ENCODE peak calls at places on chromosomes 2 and 18, in seven cellular contexts. X is fibroblast of the aortic adventitia; V is kidney epithelial cell; B is activated CD8-positive, alpha-beta T cell treated with anti-CD3 and anti-CD28 coated beads for 36 hours; R is cardiac muscle cell; H is K562; K is nephron progenitor cell. Z is an unnamed sample.

GRCh38 chr2:147996828-147997227 is 23.7 kb downstream of the ORC4 start:
- DNase-seq in R (no peak), X (no peak), H (no peak), K (no peak), B (no peak), V (no peak), Z (no peak)

GRCh38 chr18:21453512-21453862 is 147.0 kb downstream of the ESCO1 start:
- DNase-seq in X (no peak), V (no peak), B (no peak), H (no peak), R (no peak), K (no peak), Z (no peak)

GRCh38 chr18:8623549-8624106 is 14.4 kb downstream of the RAB12 start:
- DNase-seq in V (no peak), X (no peak), K (no peak), R (no peak), H (no peak), B (no peak), Z (peak)

GRCh38 chr2:5691659-5692529 is at the start of gene SOX11:
- DNase-seq in X (no peak), K (peak), R (peak), B (peak), V (peak), H (no peak), Z (no peak)

GRCh38 chr2:28342081-28342967 is 50.3 kb upstream of the FOSL2 start:
- DNase-seq in V (no peak), X (peak), K (no peak), R (peak), H (peak), B (no peak), Z (no peak)

GRCh38 chr2:3283206-3283605 is 94.4 kb downstream of the EIPR1 start:
- DNase-seq in H (no peak), B (no peak), R (no peak), K (no peak), V (no peak), X (no peak), Z (no peak)

GRCh38 chr2:232214053-232214452 is 164.5 kb upstream of the ALPP start:
- DNase-seq in V (no peak), K (no peak), X (no peak), H (no peak), R (peak), B (no peak), Z (no peak)

GRCh38 chr2:19124135-19124534 is 234.3 kb downstream of the OSR1 start:
- DNase-seq in R (no peak), V (peak), X (peak), B (no peak), H (no peak), K (no peak), Z (no peak)

GRCh38 chr2:210617732-210618330 is 61.4 kb downstream of the CPS1 start:
- DNase-seq in V (peak), X (peak), K (no peak), R (peak), H (peak), B (peak), Z (peak)

GRCh38 chr2:26001743-26002341 is 19.5 kb upstream of the KIF3C start:
- DNase-seq in K (no peak), B (no peak), X (peak), H (no peak), V (no peak), R (no peak), Z (no peak)

GRCh38 chr2:230865766-230866703 is 1.3 kb downstream of the ITM2C start:
- DNase-seq in X (no peak), R (peak), K (peak), B (peak), V (no peak), H (no peak), Z (no peak)

GRCh38 chr2:9001778-9002177 is 1.7 kb downstream of the MBOAT2 start:
- DNase-seq in V (no peak), H (no peak), X (no peak), R (no peak), K (no peak), B (no peak), Z (no peak)

GRCh38 chr18:58942486-58942885 is 77.8 kb downstream of the ZNF532 start:
- DNase-seq in H (no peak), R (no peak), X (peak), B (no peak), V (no peak), K (no peak), Z (no peak)

GRCh38 chr2:68837164-68837860 is 33.9 kb downstream of the BMP10 start:
- DNase-seq in X (peak), R (peak), B (peak), K (peak), H (peak), V (no peak), Z (peak)

GRCh38 chr2:85744771-85745601 is 8.8 kb upstream of the ATOH8 start:
- DNase-seq in V (no peak), K (no peak), H (no peak), B (no peak), R (no peak), X (peak), Z (no peak)
- TF ChIP-seq CTCF in V (no peak), K (no peak), H (no peak), B (no peak), R (peak), X (no peak), Z (no peak)

GRCh38 chr2:200064879-200065278 is 109.5 kb downstream of the MAIP1 start:
- DNase-seq in R (no peak), V (no peak), B (no peak), X (no peak), K (no peak), H (no peak), Z (no peak)

GRCh38 chr2:200068642-200069041 is 113.3 kb downstream of the MAIP1 start:
- DNase-seq in B (no peak), R (no peak), X (no peak), V (no peak), H (no peak), K (no peak), Z (no peak)

GRCh38 chr2:200063155-200063554 is 107.8 kb downstream of the MAIP1 start:
- DNase-seq in H (no peak), X (no peak), V (no peak), R (no peak), K (no peak), B (no peak), Z (no peak)

GRCh38 chr2:200065477-200065876 is 110.1 kb downstream of the MAIP1 start:
- DNase-seq in R (no peak), X (no peak), B (no peak), K (no peak), V (no peak), H (no peak), Z (no peak)
- TF ChIP-seq CTCF in R (no peak), X (no peak), B (no peak), K (no peak), V (no peak), H (no peak), Z (no peak)

GRCh38 chr2:134918518-134919359 is at the start of gene CCNT2:
- DNase-seq in H (peak), K (peak), B (peak), V (peak), R (peak), X (peak), Z (peak)
- TF ChIP-seq CTCF in H (no peak), K (peak), B (no peak), V (no peak), R (no peak), X (no peak), Z (no peak)

DNA sequence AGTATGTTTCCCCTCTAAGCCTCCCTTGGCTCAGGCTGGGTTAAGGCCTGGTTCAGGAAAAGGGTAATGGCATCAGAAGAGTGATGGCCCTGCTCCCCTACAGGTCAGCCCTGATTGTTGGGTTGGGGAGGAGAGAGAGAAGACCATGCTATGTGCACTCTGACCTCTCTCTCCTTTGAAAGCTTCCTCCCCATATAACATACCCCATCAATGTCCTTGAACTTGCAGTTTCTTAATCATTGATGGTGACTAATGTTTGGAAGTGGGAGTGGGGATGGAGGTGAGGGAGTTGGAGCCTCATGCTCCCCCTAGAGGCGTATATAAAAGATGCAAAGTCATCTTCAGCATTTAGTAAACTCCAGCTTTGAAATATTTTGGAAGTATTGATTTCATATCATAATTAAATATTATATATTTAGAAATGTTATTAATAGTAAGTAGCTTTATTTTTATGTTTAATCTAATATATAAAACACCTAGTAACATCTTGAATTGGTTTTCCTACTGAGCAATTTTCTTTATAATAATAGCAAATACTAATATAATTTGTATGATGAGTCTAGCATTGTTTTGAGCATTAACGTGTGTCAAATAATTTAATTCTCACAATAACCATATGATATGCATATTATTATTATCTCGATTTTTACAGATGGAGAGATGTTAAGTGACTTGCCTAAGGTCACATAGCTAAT is 8.8 kb downstream of the PLCL1 start:
- DNase-seq in V (peak), R (peak), B (no peak), K (no peak), X (peak), H (peak), Z (peak)
- TF ChIP-seq CTCF in V (peak), R (peak), B (peak), K (peak), X (peak), H (peak), Z (peak)

GRCh38 chr2:178282075-178282474 is 87.8 kb downstream of the OSBPL6 start:
- DNase-seq in V (no peak), H (no peak), B (no peak), X (peak), R (no peak), K (no peak), Z (no peak)
- TF ChIP-seq CTCF in V (no peak), H (no peak), B (no peak), X (no peak), R (no peak), K (no peak), Z (no peak)

Z was measured in GM10248.